ENCODE peak calls at places on chromosomes 6 and 20, in five cellular contexts. U, C, Z, M and D are unnamed samples.

GRCh38 chr6:163328411-163328810 is 86.1 kb upstream of the QKI start:
- DNase-seq in U (no peak), C (no peak), Z (no peak), M (no peak), D (no peak)

GRCh38 chr6:82195619-82196018 is 51.9 kb downstream of the IBTK start:
- DNase-seq in U (no peak), C (no peak), Z (no peak), M (no peak), D (no peak)

GRCh38 chr20:49938173-49939163 is 2.3 kb downstream of the RNF114 start:
- DNase-seq in U (peak), C (no peak), Z (no peak), M (no peak), D (no peak)

GRCh38 chr20:60209048-60209447 is 250.8 kb downstream of the CDH26 start:
- DNase-seq in U (no peak), C (no peak), Z (no peak), M (no peak), D (no peak)

GRCh38 chr6:75290558-75290957 is 6.0 kb upstream of the TMEM30A start:
- DNase-seq in U (no peak), C (no peak), Z (no peak), M (no peak), D (no peak)

GRCh38 chr6:17847203-17847602 is 140.2 kb downstream of the KIF13A start:
- DNase-seq in U (no peak), C (no peak), Z (no peak), M (no peak), D (no peak)

GRCh38 chr6:18444176-18444575 is 57.0 kb downstream of the RNF144B start:
- DNase-seq in U (peak), C (no peak), Z (no peak), M (no peak), D (no peak)

GRCh38 chr6:168524644-168525043 is 83.7 kb downstream of the SMOC2 start:
- DNase-seq in U (no peak), C (no peak), Z (no peak), M (no peak), D (no peak)

GRCh38 chr6:1730882-1731281 is 121.2 kb downstream of the FOXC1 start:
- DNase-seq in U (no peak), C (no peak), Z (no peak), M (no peak), D (no peak)

GRCh38 chr6:104527761-104528415 is 331.8 kb downstream of the HACE1 start:
- DNase-seq in U (peak), C (no peak), Z (peak), M (no peak), D (no peak)

GRCh38 chr6:9292975-9293374 is 857.6 kb upstream of the SLC35B3 start:
- DNase-seq in U (peak), C (no peak), Z (no peak), M (no peak), D (no peak)

GRCh38 chr6:28353981-28354676 is 4.4 kb downstream of the ZKSCAN3 start:
- DNase-seq in U (peak), C (no peak), Z (no peak), M (no peak), D (no peak)

GRCh38 chr6:96542702-96543101 is 20.2 kb upstream of the FHL5 start:
- DNase-seq in U (no peak), C (no peak), Z (no peak), M (no peak), D (no peak)

GRCh38 chr20:63005862-63006564 is 751 bp downstream of the BHLHE23 start:
- DNase-seq in U (peak), C (no peak), Z (no peak), M (no peak), D (no peak)

GRCh38 chr6:163745566-163746400 is 331.3 kb downstream of the QKI start:
- DNase-seq in U (peak), C (no peak), Z (no peak), M (no peak), D (no peak)

GRCh38 chr6:132952468-132952867 is 138.1 kb downstream of the RPS12 start:
- DNase-seq in U (no peak), C (no peak), Z (no peak), M (no peak), D (no peak)

GRCh38 chr6:157366648-157367047 is 14.3 kb upstream of the ZDHHC14 start:
- DNase-seq in U (no peak), C (no peak), Z (no peak), M (no peak), D (no peak)

GRCh38 chr6:166469426-166469961 is 86.8 kb upstream of the MPC1 start:
- DNase-seq in U (no peak), C (no peak), Z (no peak), M (no peak), D (no peak)